ENCODE peak calls at places on chromosomes 7 and 10, in nine cellular contexts. U is transverse colon, Z is breast epithelium, G is A549, V is Peyer's patch, C is tibial nerve, O is esophagus muscularis mucosa, J is heart left ventricle, M is HCT116. P is an unnamed sample.

GRCh38 chr7:132333301-132333700 is 243.0 kb downstream of the PLXNA4 start:
- DNase-seq in C (no peak), G (no peak), U (no peak), J (no peak), M (no peak), O (no peak), Z (no peak), V (no peak), P (no peak)

GRCh38 chr7:88224596-88225275 is 4.9 kb upstream of the SRI start:
- DNase-seq in J (no peak), Z (no peak), U (no peak), C (no peak), M (no peak), G (no peak), O (no peak), V (no peak), P (peak)

GRCh38 chr7:132443776-132444520 is 132.3 kb downstream of the PLXNA4 start:
- DNase-seq in M (no peak), C (no peak), G (no peak), J (no peak), U (no peak), V (no peak), O (no peak), Z (no peak), P (no peak)

GRCh38 chr10:63712717-63713115 is 191.5 kb downstream of the REEP3 start:
- DNase-seq in V (no peak), O (no peak), Z (no peak), M (no peak), G (no peak), C (no peak), J (no peak), U (no peak), P (no peak)

GRCh38 chr7:69819306-69819705 is 221.0 kb downstream of the AUTS2 start:
- DNase-seq in U (no peak), G (no peak), V (no peak), C (no peak), O (no peak), J (no peak), M (no peak), Z (no peak), P (no peak)

GRCh38 chr10:17453377-17454091 is 861 bp downstream of the ST8SIA6 start:
- DNase-seq in V (no peak), G (peak), U (peak), Z (peak), O (no peak), M (no peak), J (no peak), C (peak), P (peak)

GRCh38 chr7:47328392-47329319 is 253.3 kb downstream of the TNS3 start:
- DNase-seq in V (no peak), J (peak), M (no peak), G (no peak), Z (no peak), U (no peak), C (no peak), O (peak), P (no peak)

GRCh38 chr10:16724509-16724908 is 92.7 kb downstream of the RSU1 start:
- DNase-seq in J (peak), C (no peak), Z (no peak), M (no peak), G (no peak), O (no peak), U (no peak), V (no peak), P (no peak)

GRCh38 chr10:6493521-6494451 is 86.3 kb downstream of the PRKCQ start:
- DNase-seq in J (no peak), Z (no peak), M (no peak), U (no peak), C (no peak), V (no peak), G (no peak), O (peak), P (no peak)

GRCh38 chr7:130084037-130084875 is 13.9 kb downstream of the KLHDC10 start:
- DNase-seq in V (no peak), G (peak), O (no peak), M (no peak), J (no peak), U (no peak), Z (no peak), C (no peak), P (no peak)

GRCh38 chr10:90407116-90407515 is 450.7 kb downstream of the HTR7 start:
- DNase-seq in V (no peak), G (no peak), O (no peak), U (no peak), Z (no peak), M (no peak), J (no peak), C (no peak), P (no peak)

GRCh38 chr7:148623586-148624282 is 33.2 kb downstream of the C7orf33 start:
- DNase-seq in V (no peak), Z (no peak), J (no peak), O (no peak), M (no peak), G (no peak), U (no peak), C (no peak), P (no peak)

GRCh38 chr7:149319376-149319775 is 57.4 kb downstream of the ZNF783 start:
- DNase-seq in C (no peak), J (no peak), U (no peak), O (no peak), V (no peak), G (no peak), Z (no peak), M (no peak), P (no peak)

DNA sequence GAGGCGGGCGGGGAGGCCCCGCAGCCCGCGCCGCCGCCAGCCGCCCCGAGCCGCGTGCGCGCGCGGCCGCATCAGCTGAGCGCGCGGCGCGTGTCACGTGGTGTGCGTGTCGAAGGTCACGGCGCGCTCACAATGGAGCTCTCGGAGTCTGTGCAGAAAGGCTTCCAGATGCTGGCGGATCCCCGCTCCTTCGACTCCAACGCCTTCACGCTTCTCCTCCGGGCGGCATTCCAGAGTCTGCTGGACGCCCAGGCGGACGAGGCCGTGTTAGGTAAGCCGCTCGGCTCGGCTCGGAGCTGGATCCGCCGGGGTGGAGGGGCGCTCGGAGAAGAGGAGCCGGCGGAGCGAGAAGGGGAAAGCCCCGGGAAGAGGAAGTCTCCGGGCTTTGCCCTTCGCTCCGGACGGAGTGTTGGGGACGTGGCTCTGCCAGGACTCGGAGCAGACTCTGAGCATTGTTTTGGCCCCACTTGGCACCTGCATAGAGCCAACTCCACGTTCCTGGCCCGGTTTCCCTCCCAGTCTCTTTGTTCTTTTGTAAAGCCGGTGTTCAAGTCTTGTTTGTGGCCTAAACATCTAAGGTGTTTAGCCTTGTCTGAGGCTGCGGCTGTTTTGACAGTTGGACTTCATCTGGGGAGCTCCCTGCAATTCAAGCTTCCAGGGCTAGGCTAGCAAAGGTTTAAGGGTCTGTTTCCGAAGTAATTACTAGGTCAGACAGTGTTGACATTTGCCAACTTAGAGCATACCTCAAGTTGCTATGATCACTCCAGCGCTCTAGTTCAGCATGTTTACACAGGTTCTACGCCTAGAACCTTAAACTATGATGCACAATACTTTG is at the start of gene COMMD3:
- DNase-seq in O (peak), G (peak), M (no peak), J (peak), C (peak), U (peak), Z (peak), V (peak), P (peak)
- TF ChIP-seq POLR2A in O (peak), G (peak), M (peak), J (no peak), C (peak), U (peak), Z (peak), V (peak), P (peak)

DNA sequence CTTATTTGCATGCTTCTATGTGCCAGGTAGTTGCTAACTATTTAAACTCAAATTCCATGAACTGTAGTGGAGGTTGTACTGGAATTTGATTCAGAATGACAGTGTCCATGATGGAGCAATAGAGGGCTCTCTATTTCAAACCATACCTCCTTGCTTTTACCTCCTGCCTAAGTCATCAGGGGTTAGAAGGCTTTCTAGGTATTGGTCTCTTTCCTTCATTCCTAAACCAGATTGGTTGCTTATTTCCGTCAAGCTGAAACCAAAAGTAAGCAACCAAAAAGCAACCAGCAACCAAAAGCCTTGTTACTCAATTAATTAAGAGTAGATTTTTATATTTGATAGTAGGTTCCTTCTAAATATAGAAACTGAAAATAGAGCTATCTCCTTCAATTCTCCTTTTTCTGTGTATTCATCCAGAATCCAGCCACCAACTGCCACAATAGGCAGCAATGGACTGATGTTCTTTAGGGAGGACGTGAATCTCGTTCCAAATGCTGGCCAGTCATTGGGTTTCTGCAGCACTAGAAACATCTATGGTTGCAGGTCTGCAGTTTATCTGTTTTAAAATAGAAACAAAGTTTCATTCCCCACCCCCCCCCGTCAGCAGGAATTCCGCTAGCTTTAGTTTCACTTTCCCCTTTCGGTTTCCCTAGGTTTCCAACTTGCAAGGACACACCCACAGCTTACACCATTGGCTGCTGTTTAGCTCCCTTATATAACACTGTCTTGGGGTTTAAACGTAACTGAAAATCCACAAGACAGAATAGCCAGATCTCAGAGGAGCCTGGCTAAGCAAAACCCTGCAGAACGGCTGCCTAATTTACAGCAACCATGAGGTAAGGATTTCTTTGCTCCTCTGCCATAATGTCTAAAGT is at the start of gene IFIT1:
- DNase-seq in Z (no peak), O (peak), C (peak), M (peak), G (peak), V (peak), J (peak), U (peak), P (peak)
- TF ChIP-seq POLR2A in Z (no peak), O (no peak), C (no peak), M (peak), G (no peak), V (peak), J (no peak), U (no peak), P (peak)

GRCh38 chr10:80670774-80671173 is 133.1 kb downstream of the SH2D4B start:
- DNase-seq in C (no peak), Z (no peak), J (no peak), G (no peak), M (no peak), V (no peak), O (no peak), U (no peak), P (no peak)
- TF ChIP-seq POLR2A in C (no peak), Z (no peak), J (no peak), G (no peak), M (no peak), V (no peak), O (no peak), U (no peak), P (no peak)

DNA sequence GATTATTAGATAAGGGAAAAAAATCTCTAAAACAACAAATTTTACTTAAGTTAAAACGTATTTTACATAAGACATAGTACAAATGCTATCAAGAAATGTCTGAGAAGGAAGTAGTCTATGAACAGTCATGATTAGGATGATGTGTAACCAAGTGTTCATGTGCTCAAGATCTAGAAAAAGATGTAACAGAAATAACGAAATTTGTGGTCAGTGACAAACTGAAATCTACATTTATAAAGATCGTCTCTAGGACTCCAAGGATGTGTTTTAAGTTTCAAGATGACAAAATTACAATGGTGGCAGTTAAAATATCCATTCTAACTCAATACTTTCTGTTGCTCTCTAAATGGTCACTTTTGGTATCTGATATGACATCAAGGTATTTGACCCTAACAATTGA is 17.2 kb downstream of the PPP3CB start:
- DNase-seq in U (no peak), M (no peak), C (no peak), Z (no peak), G (no peak), V (no peak), J (no peak), O (no peak), P (no peak)
- TF ChIP-seq POLR2A in U (no peak), M (no peak), C (no peak), Z (no peak), G (no peak), V (no peak), J (no peak), O (no peak), P (no peak)

P was measured in erythroblast.